ENCODE peak calls at places on chromosomes 1 and 21, in four cellular contexts. H is GM12878, J is H1, X is K562. E is an unnamed sample.

GRCh38 chr1:202811296-202812175 is 782 bp downstream of the PCAT6 start:
- DNase-seq in H (no peak), J (no peak), X (peak; percentile 50), E (peak; percentile 29)

GRCh38 chr1:210400043-210400840 is 71.5 kb downstream of the HHAT start:
- DNase-seq in H (peak; percentile 74), X (peak; percentile 53), J (peak; percentile 7), E (peak; percentile 65)

GRCh38 chr1:220217383-220217988 is 54.8 kb downstream of the RAB3GAP2 start:
- DNase-seq in X (no peak), H (no peak), J (no peak), E (peak; percentile 25)

GRCh38 chr1:109906160-109906838 is 4.3 kb upstream of the CSF1 start:
- DNase-seq in J (no peak), X (no peak), H (peak; percentile 61), E (no peak)

GRCh38 chr1:108561731-108562326 is 1.9 kb downstream of the EEIG2 start:
- DNase-seq in H (no peak), J (peak; percentile 51), X (peak; percentile 53), E (peak; percentile 66)

GRCh38 chr1:8421721-8422120 is 103.8 kb downstream of the SLC45A1 start:
- DNase-seq in H (no peak), X (no peak), J (no peak), E (no peak)

GRCh38 chr1:80018348-80018747 is 1011.8 kb upstream of the ADGRL4 start:
- DNase-seq in X (no peak), J (no peak), H (no peak), E (no peak)

GRCh38 chr1:19858894-19859293 is 23.3 kb upstream of the OTUD3 start:
- DNase-seq in H (no peak), X (no peak), J (no peak), E (no peak)

GRCh38 chr1:98399219-98399618 is 262.3 kb upstream of the SNX7 start:
- DNase-seq in H (no peak), X (no peak), J (no peak), E (no peak)

GRCh38 chr1:202565890-202566289 is 144.4 kb downstream of the SYT2 start:
- DNase-seq in J (no peak), X (no peak), H (peak; percentile 71), E (no peak)

GRCh38 chr1:158819461-158820443 is 11.4 kb upstream of the MNDA start:
- DNase-seq in X (peak; percentile 26), J (no peak), H (peak; percentile 35), E (no peak)

GRCh38 chr21:35203093-35204021 is 154.3 kb upstream of the RUNX1 start:
- DNase-seq in J (no peak), X (no peak), H (no peak), E (no peak)

GRCh38 chr1:52904590-52905375 is 16.8 kb downstream of the ECHDC2 start:
- DNase-seq in X (peak; percentile 79), J (peak; percentile 38), H (no peak), E (no peak)

GRCh38 chr1:51726544-51727225 is 109.8 kb downstream of the OSBPL9 start:
- DNase-seq in J (no peak), X (no peak), H (peak; percentile 43), E (no peak)

GRCh38 chr1:109466440-109467300 is at the start of gene SYPL2:
- DNase-seq in J (no peak), H (no peak), X (peak; percentile 64), E (no peak)

GRCh38 chr1:182595641-182596240 is 6.7 kb upstream of the RNASEL start:
- DNase-seq in J (no peak), H (no peak), X (peak; percentile 76), E (peak; percentile 30)

GRCh38 chr1:202283991-202284390 is 57.7 kb downstream of the UBE2T start:
- DNase-seq in X (no peak), H (no peak), J (no peak), E (no peak)

GRCh38 chr21:36117276-36117675 is 17.6 kb upstream of the CBR3 start:
- DNase-seq in H (no peak), X (no peak), J (no peak), E (no peak)

GRCh38 chr1:229691362-229691761 is 65.3 kb downstream of the URB2 start:
- DNase-seq in X (no peak), J (no peak), H (no peak), E (no peak)

GRCh38 chr1:234631721-234632125 is 21.7 kb upstream of the IRF2BP2 start:
- DNase-seq in H (no peak), J (no peak), X (no peak), E (peak; percentile 90)

DNA sequence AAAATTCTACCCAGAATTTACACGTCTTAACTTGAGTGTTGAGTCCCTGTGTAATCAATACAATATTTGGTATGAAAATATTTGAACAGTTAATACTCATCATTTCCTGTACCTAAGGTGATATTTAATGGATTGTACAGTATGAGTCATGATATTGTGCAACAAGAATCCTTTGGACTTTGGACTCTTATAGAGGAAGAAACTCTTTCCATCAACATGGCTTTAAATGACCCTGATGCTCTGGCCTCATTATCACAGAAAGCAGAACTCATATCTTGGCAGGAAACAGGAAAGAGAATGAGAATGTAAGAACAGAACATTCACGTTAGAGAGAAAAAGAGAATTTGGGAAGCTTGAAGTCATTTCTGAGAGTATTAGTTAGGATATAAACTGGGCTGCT is 168.8 kb upstream of the B3GALT2 start:
- DNase-seq in J (no peak), X (no peak), H (no peak), E (peak; percentile 81)
- TF ChIP-seq HDAC6 in J (no peak), X (no peak), H (no peak), E (no peak)

GRCh38 chr1:10569531-10569930 is 94.8 kb downstream of the PEX14 start:
- DNase-seq in J (no peak), H (no peak), X (no peak), E (no peak)

GRCh38 chr1:10578070-10578469 is 103.3 kb downstream of the PEX14 start:
- DNase-seq in X (no peak), J (no peak), H (no peak), E (no peak)

GRCh38 chr1:10575616-10576015 is 100.9 kb downstream of the PEX14 start:
- DNase-seq in X (no peak), H (no peak), J (no peak), E (no peak)

GRCh38 chr1:10573446-10573845 is 98.7 kb downstream of the PEX14 start:
- DNase-seq in X (no peak), H (no peak), J (no peak), E (no peak)
- TF ChIP-seq HDAC6 in X (no peak), H (no peak), J (no peak), E (no peak)

GRCh38 chr21:25062061-25062460 is 545.2 kb downstream of the MRPL39 start:
- DNase-seq in H (no peak), J (no peak), X (no peak), E (no peak)
- TF ChIP-seq HDAC6 in H (no peak), J (no peak), X (no peak), E (no peak)

DNA sequence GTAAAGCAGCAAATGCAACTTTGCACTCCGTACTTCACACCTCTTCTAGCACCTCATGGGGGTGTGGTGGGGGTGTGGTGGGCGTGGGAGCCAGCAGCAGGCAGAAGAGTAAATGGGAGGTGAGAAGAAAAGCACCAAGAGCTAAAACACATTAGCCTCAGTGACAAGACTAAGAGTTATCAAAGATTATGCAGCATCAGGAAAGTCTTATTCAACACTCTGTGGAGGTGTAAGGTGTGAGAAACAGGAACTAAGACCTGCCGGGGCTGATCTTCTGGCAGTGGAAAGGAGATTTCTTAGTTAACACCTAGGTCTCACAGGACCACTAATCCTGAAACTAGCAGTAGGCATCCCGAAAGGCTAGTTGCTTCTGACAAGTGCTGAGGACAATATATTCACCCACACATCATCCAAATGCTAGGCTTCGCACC is 9.9 kb downstream of the TGFBR3 start:
- DNase-seq in H (peak; percentile 75), J (no peak), X (no peak), E (no peak)
- TF ChIP-seq HDAC6 in H (no peak), J (no peak), X (no peak), E (no peak)